ENCODE peak calls at places on chromosomes 3 and 15, in nine cellular contexts. O is OCI-LY7, I is NCI-H446 treated with DMSO at 0.1 percent for 48 hours, A is D341Med, C is aorta, V is left cardiac atrium, Y is RCC 7860, F is mesothelial cell of epicardium, Z is HCT116. K is an unnamed sample.

GRCh38 chr3:125401402-125401801 is 26.3 kb upstream of the ZNF148 start:
- DNase-seq in O (no peak), I (no peak), A (no peak), C (no peak), V (no peak), Y (peak), F (no peak), Z (no peak), K (no peak)

GRCh38 chr15:89665449-89666146 is 10.3 kb upstream of the KIF7 start:
- DNase-seq in O (no peak), I (no peak), A (peak), C (peak), V (peak), Y (no peak), F (peak), Z (no peak), K (no peak)

GRCh38 chr15:90557147-90557546 is 27.4 kb downstream of the CRTC3 start:
- DNase-seq in O (no peak), I (no peak), A (no peak), C (no peak), V (no peak), Y (no peak), F (no peak), Z (no peak), K (no peak)

GRCh38 chr3:50170689-50171088 is 15.6 kb downstream of the SEMA3F start:
- DNase-seq in O (no peak), I (no peak), A (no peak), C (peak), V (peak), Y (peak), F (no peak), Z (no peak), K (no peak)

GRCh38 chr3:179973024-179973423 is 63.7 kb downstream of the PEX5L start:
- DNase-seq in O (no peak), I (no peak), A (no peak), C (no peak), V (no peak), Y (no peak), F (no peak), Z (no peak), K (no peak)

GRCh38 chr3:161171113-161171512 is 50.0 kb upstream of the NMD3 start:
- DNase-seq in O (no peak), I (no peak), A (no peak), C (peak), V (peak), Y (no peak), F (no peak), Z (no peak), K (no peak)

GRCh38 chr3:5690904-5691532 is 503.5 kb downstream of the EDEM1 start:
- DNase-seq in O (no peak), I (no peak), A (no peak), C (no peak), V (no peak), Y (no peak), F (no peak), Z (peak), K (no peak)

GRCh38 chr15:100691321-100691720 is 88.9 kb downstream of the ASB7 start:
- DNase-seq in O (no peak), I (no peak), A (peak), C (peak), V (no peak), Y (no peak), F (no peak), Z (no peak), K (no peak)

GRCh38 chr3:170776887-170777551 is 93.0 kb downstream of the RPL22L1 start:
- DNase-seq in O (no peak), I (no peak), A (no peak), C (no peak), V (no peak), Y (no peak), F (no peak), Z (no peak), K (no peak)

GRCh38 chr15:93168913-93169312 is 79.9 kb upstream of the RGMA start:
- DNase-seq in O (no peak), I (no peak), A (no peak), C (no peak), V (no peak), Y (no peak), F (no peak), Z (no peak), K (no peak)

GRCh38 chr3:176931991-176932390 is 265.3 kb downstream of the TBL1XR1 start:
- DNase-seq in O (no peak), I (no peak), A (no peak), C (no peak), V (no peak), Y (no peak), F (no peak), Z (no peak), K (no peak)

GRCh38 chr15:44706946-44707636 is 4.0 kb downstream of the PATL2 start:
- DNase-seq in O (no peak), I (no peak), A (no peak), C (no peak), V (no peak), Y (no peak), F (no peak), Z (no peak), K (no peak)

GRCh38 chr3:57749542-57749941 is 6.6 kb upstream of the SLMAP start:
- DNase-seq in O (no peak), I (no peak), A (no peak), C (no peak), V (no peak), Y (no peak), F (no peak), Z (no peak), K (no peak)

GRCh38 chr15:77021803-77022381 is 27.0 kb downstream of the PSTPIP1 start:
- DNase-seq in O (no peak), I (no peak), A (no peak), C (peak), V (peak), Y (peak), F (no peak), Z (no peak), K (no peak)

GRCh38 chr15:63913786-63914185 is 80.0 kb upstream of the HERC1 start:
- DNase-seq in O (no peak), I (no peak), A (no peak), C (no peak), V (no peak), Y (no peak), F (no peak), Z (no peak), K (no peak)

GRCh38 chr3:157190242-157190876 is 30.4 kb upstream of the CCNL1 start:
- DNase-seq in O (no peak), I (no peak), A (no peak), C (no peak), V (no peak), Y (no peak), F (no peak), Z (no peak), K (no peak)

GRCh38 chr3:153087595-153088566 is 74.1 kb upstream of the RAP2B start:
- DNase-seq in O (no peak), I (no peak), A (no peak), C (no peak), V (no peak), Y (no peak), F (no peak), Z (no peak), K (no peak)

GRCh38 chr3:24810881-24811280 is 316.2 kb upstream of the THRB start:
- DNase-seq in O (no peak), I (no peak), A (no peak), C (no peak), V (peak), Y (no peak), F (no peak), Z (no peak), K (no peak)

GRCh38 chr3:156898296-156898880 is 72.2 kb downstream of the LEKR1 start:
- DNase-seq in O (no peak), I (no peak), A (no peak), C (no peak), V (no peak), Y (no peak), F (no peak), Z (no peak), K (no peak)

GRCh38 chr15:74997161-74997942 is 2.0 kb downstream of the SCAMP5 start:
- DNase-seq in O (no peak), I (no peak), A (peak), C (peak), V (no peak), Y (no peak), F (no peak), Z (no peak), K (no peak)

GRCh38 chr15:48388017-48388936 is 57.0 kb downstream of the DUT start:
- DNase-seq in O (no peak), I (peak), A (no peak), C (no peak), V (no peak), Y (no peak), F (no peak), Z (no peak), K (no peak)

K was measured in NCI-H1694 treated with DMSO at 0.1 percent for 48 hours.